ENCODE peak calls at places on chromosome X, in seven cellular contexts. Y is activated naive CD4-positive, alpha-beta T cell; U is kidney; D is progenitor cell of endocrine pancreas; I is T-helper 9 cell; V is right atrium auricular region; R is COR-L47. S is an unnamed sample.

GRCh38 chrX:115387327-115387726 is 97.8 kb downstream of the LUZP4 start:
- DNase-seq in Y (no peak), U (no peak), D (no peak), I (no peak), V (no peak), R (no peak), S (no peak)

GRCh38 chrX:42771836-42772335 is 6.1 kb downstream of the PPP1R2C start:
- DNase-seq in Y (no peak), U (no peak), D (no peak), I (no peak), V (no peak), R (no peak), S (no peak)

GRCh38 chrX:2913118-2913517 is 16.0 kb downstream of the ARSD start:
- DNase-seq in Y (no peak), U (no peak), D (no peak), I (no peak), V (no peak), R (no peak), S (no peak)

GRCh38 chrX:47854474-47854873 is 17.8 kb downstream of the ZNF81 start:
- DNase-seq in Y (peak), U (no peak), D (no peak), I (no peak), V (no peak), R (no peak), S (no peak)

GRCh38 chrX:100695991-100696390 is 35.9 kb downstream of the SYTL4 start:
- DNase-seq in Y (no peak), U (no peak), D (no peak), I (no peak), V (no peak), R (no peak), S (no peak)

GRCh38 chrX:74535211-74535621 is 79.2 kb downstream of the RLIM start:
- DNase-seq in Y (no peak), U (no peak), D (no peak), I (no peak), V (no peak), R (peak), S (peak)

GRCh38 chrX:112270991-112271390 is 188.4 kb upstream of the TRPC5 start:
- DNase-seq in Y (no peak), U (no peak), D (no peak), I (no peak), V (no peak), R (no peak), S (no peak)

GRCh38 chrX:25288676-25289075 is 272.9 kb upstream of the ARX start:
- DNase-seq in Y (no peak), U (no peak), D (no peak), I (no peak), V (no peak), R (no peak), S (no peak)

GRCh38 chrX:48834383-48834709 is 1.1 kb downstream of the PCSK1N start:
- DNase-seq in Y (no peak), U (no peak), D (no peak), I (no peak), V (no peak), R (no peak), S (no peak)

GRCh38 chrX:110318664-110318968 is 731 bp upstream of the AMMECR1 start:
- DNase-seq in Y (no peak), U (no peak), D (no peak), I (no peak), V (no peak), R (peak), S (no peak)

S was measured in brain pericyte.